ENCODE peak calls at places on chromosomes 16 and 17, in four cellular contexts. S is stimulated activated CD4-positive, alpha-beta T cell treated with anti-CD3 and anti-CD28 coated beads, Interleukin-2, amount 100 ng/mL, for 24 hours; B is left colon; Q is H54. W is an unnamed sample.

GRCh38 chr17:79541451-79541850 is 69.4 kb downstream of the RBFOX3 start:
- DNase-seq in B (no peak), S (no peak), Q (no peak), W (no peak)

GRCh38 chr17:12990041-12990808 is 27.6 kb downstream of the ELAC2 start:
- DNase-seq in Q (no peak), B (no peak), S (no peak), W (no peak)

GRCh38 chr16:85393674-85394510 is 219.2 kb upstream of the GSE1 start:
- DNase-seq in B (peak), S (peak), Q (no peak), W (peak)

GRCh38 chr16:85308585-85309540 is 196.6 kb upstream of the CIBAR2 start:
- DNase-seq in S (no peak), Q (no peak), B (no peak), W (no peak)

GRCh38 chr16:74100405-74101316 is 196.0 kb upstream of the PSMD7 start:
- DNase-seq in B (no peak), S (no peak), Q (no peak), W (no peak)

GRCh38 chr16:75256059-75256870 is 4.8 kb upstream of the BCAR1 start:
- DNase-seq in S (no peak), Q (no peak), B (no peak), W (no peak)

GRCh38 chr16:77470851-77471250 is 36.0 kb upstream of the ADAMTS18 start:
- DNase-seq in Q (no peak), B (no peak), S (no peak), W (no peak)

GRCh38 chr17:63707151-63707550 is 7.2 kb upstream of the LIMD2 start:
- DNase-seq in B (no peak), S (no peak), Q (no peak), W (no peak)

GRCh38 chr16:49280861-49281331 is 742 bp downstream of the CBLN1 start:
- DNase-seq in S (no peak), Q (no peak), B (no peak), W (peak)

GRCh38 chr17:80247561-80247960 is 13.1 kb upstream of the RNF213 start:
- DNase-seq in B (no peak), S (no peak), Q (no peak), W (no peak)

GRCh38 chr16:24102120-24102740 is 153.9 kb upstream of the CACNG3 start:
- DNase-seq in B (no peak), Q (no peak), S (no peak), W (no peak)

GRCh38 chr16:15857779-15858560 is 1.1 kb upstream of the MYH11 start:
- DNase-seq in Q (peak), S (no peak), B (peak), W (peak)

GRCh38 chr17:17535957-17536356 is 39.8 kb upstream of the RASD1 start:
- DNase-seq in S (no peak), Q (no peak), B (peak), W (peak)

GRCh38 chr16:89144681-89145080 is 26.9 kb upstream of the CDH15 start:
- DNase-seq in S (no peak), B (no peak), Q (no peak), W (no peak)

GRCh38 chr16:69131167-69131748 is 1.1 kb downstream of the CHTF8 start:
- DNase-seq in Q (no peak), B (peak), S (no peak), W (peak)